ENCODE peak calls at places on chromosomes 3 and 15, in five cellular contexts. One of them, this sample, is unnamed. For H3K36me3, the result is how much of the 10 kb centered on the place peaks cover.

GRCh38 chr3:120780977-120781376 is 38.4 kb downstream of the GTF2E1 start:
- DNase-seq in Caco-2: no peak
- DNase-seq in pancreas: no peak
- DNase-seq in heart right ventricle: no peak
- DNase-seq in body of pancreas: no peak
- DNase-seq in this sample: no peak

GRCh38 chr3:155504682-155505081 is 211.2 kb upstream of the STRIT1 start:
- DNase-seq in Caco-2: no peak
- DNase-seq in pancreas: no peak
- DNase-seq in heart right ventricle: no peak
- DNase-seq in body of pancreas: peak
- DNase-seq in this sample: no peak

GRCh38 chr3:175737646-175738572 is 878.8 kb downstream of the NAALADL2 start:
- DNase-seq in Caco-2: no peak
- DNase-seq in pancreas: no peak
- DNase-seq in heart right ventricle: no peak
- DNase-seq in body of pancreas: no peak
- DNase-seq in this sample: no peak

GRCh38 chr3:120555661-120556509 is 40.3 kb upstream of the NDUFB4 start:
- DNase-seq in Caco-2: no peak
- DNase-seq in pancreas: peak
- DNase-seq in heart right ventricle: peak
- DNase-seq in body of pancreas: peak
- DNase-seq in this sample: peak

GRCh38 chr3:134211797-134212196 is 38.9 kb downstream of the RYK start:
- DNase-seq in Caco-2: peak
- DNase-seq in pancreas: no peak
- DNase-seq in heart right ventricle: peak
- DNase-seq in body of pancreas: peak
- DNase-seq in this sample: peak

GRCh38 chr15:98785796-98786581 is 137.7 kb downstream of the IGF1R start:
- DNase-seq in Caco-2: no peak
- DNase-seq in pancreas: no peak
- DNase-seq in heart right ventricle: no peak
- DNase-seq in body of pancreas: no peak
- DNase-seq in this sample: peak

GRCh38 chr3:57026918-57027317 is 33.5 kb upstream of the SPATA12 start:
- DNase-seq in Caco-2: no peak
- DNase-seq in pancreas: peak
- DNase-seq in heart right ventricle: no peak
- DNase-seq in body of pancreas: peak
- DNase-seq in this sample: no peak

GRCh38 chr15:92109485-92109884 is 256.0 kb downstream of the SLCO3A1 start:
- DNase-seq in Caco-2: no peak
- DNase-seq in pancreas: no peak
- DNase-seq in heart right ventricle: no peak
- DNase-seq in body of pancreas: no peak
- DNase-seq in this sample: no peak

GRCh38 chr15:59222106-59222505 is 15.5 kb downstream of the LDHAL6B start:
- DNase-seq in Caco-2: no peak
- DNase-seq in pancreas: no peak
- DNase-seq in heart right ventricle: no peak
- DNase-seq in body of pancreas: no peak
- DNase-seq in this sample: no peak

GRCh38 chr3:43632269-43632733 is 10.5 kb upstream of the ANO10 start:
- DNase-seq in Caco-2: no peak
- DNase-seq in pancreas: no peak
- DNase-seq in heart right ventricle: no peak
- DNase-seq in body of pancreas: no peak
- DNase-seq in this sample: no peak

GRCh38 chr3:70150599-70150998 is 151.1 kb downstream of the SAMMSON start:
- DNase-seq in Caco-2: no peak
- DNase-seq in pancreas: no peak
- DNase-seq in heart right ventricle: no peak
- DNase-seq in body of pancreas: no peak
- DNase-seq in this sample: no peak

GRCh38 chr3:123100192-123100776 is 33.5 kb downstream of the PDIA5 start:
- DNase-seq in Caco-2: no peak
- DNase-seq in pancreas: no peak
- DNase-seq in heart right ventricle: no peak
- DNase-seq in body of pancreas: no peak
- DNase-seq in this sample: no peak

GRCh38 chr3:123102249-123102648 is 35.4 kb downstream of the PDIA5 start:
- DNase-seq in Caco-2: no peak
- DNase-seq in pancreas: no peak
- DNase-seq in heart right ventricle: no peak
- DNase-seq in body of pancreas: no peak
- DNase-seq in this sample: no peak

GRCh38 chr3:123104550-123104949 is 37.7 kb downstream of the PDIA5 start:
- DNase-seq in Caco-2: no peak
- DNase-seq in pancreas: no peak
- DNase-seq in heart right ventricle: no peak
- DNase-seq in body of pancreas: no peak
- DNase-seq in this sample: no peak

GRCh38 chr3:123105201-123106189 is 38.7 kb downstream of the PDIA5 start:
- DNase-seq in Caco-2: no peak
- DNase-seq in pancreas: no peak
- DNase-seq in heart right ventricle: no peak
- DNase-seq in body of pancreas: no peak
- DNase-seq in this sample: no peak

GRCh38 chr3:123102826-123103225 is 36.0 kb downstream of the PDIA5 start:
- DNase-seq in Caco-2: no peak
- DNase-seq in pancreas: no peak
- DNase-seq in heart right ventricle: no peak
- DNase-seq in body of pancreas: no peak
- DNase-seq in this sample: no peak
- H3K36me3 ChIP-seq in Caco-2: under half
- H3K36me3 ChIP-seq in pancreas: under half
- H3K36me3 ChIP-seq in heart right ventricle: under half
- H3K36me3 ChIP-seq in body of pancreas: under half
- H3K36me3 ChIP-seq in this sample: under half

DNA sequence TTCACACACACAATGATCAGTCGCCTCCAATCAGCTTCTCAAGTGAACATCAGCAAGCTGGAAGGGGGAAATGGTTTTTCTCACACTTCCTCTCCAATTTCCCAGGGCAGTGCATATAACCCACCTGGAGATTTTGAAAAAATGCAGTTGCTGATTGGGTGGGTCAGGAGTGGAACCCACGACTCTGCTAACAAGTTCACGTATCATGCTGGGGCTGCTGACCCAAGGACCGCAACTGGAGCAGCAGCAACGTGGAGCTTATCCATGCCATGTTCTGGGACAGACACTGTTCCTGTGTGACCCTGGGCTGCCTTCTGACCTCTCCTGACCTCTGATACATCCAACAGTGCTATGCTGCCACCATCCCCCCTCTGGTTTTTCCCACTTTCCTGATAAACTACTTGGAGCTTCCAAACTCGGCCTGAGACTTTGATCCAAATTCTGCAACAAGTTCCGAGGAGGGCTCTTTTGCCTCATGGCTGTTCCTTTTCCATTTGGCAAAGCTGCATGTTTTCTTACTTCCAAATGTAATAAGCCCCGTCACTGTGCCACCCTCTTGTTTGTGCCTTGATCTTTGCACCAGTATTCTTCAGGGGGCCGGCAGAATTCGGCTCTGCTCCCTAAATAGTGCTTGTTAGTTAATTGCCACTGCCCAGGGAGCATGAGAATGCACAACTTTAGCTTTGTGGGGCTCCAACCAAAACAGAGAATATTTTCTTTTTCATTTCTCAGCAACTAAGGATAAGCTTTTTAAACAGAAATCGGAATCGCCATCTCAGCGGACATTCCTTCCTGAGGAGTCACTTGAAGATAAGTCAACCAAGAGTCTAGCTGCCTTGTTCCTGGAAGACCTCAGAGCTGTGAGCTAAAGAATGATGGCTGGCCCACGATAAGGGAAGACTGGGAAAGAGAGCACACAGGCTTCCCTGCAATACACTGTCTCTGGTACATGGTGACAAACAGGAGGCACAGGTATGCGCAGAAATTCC is 106.3 kb downstream of the LRIG1 start:
- DNase-seq in Caco-2: no peak
- DNase-seq in pancreas: no peak
- DNase-seq in heart right ventricle: no peak
- DNase-seq in body of pancreas: no peak
- DNase-seq in this sample: no peak
- H3K36me3 ChIP-seq in Caco-2: under half
- H3K36me3 ChIP-seq in pancreas: half or more
- H3K36me3 ChIP-seq in heart right ventricle: under half
- H3K36me3 ChIP-seq in body of pancreas: under half
- H3K36me3 ChIP-seq in this sample: under half

DNA sequence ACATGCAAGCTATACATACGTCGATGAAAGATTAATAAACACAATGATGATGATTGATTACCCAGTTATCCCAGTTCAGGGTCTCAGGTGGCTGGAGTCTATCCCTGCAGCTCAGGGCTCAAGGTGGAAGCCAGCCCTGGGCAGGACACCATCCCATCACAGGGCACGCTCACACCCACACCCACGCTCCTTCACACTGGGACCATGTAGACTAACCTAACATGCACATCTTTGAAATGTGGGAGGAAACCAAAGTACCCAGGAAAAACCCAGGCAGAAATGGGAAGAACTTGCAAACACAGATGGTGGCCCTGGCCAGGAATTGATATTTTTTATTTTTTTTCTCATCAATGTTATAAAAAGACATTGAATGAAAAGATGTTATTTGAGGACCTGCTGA is 151.4 kb upstream of the MCTP2 start:
- DNase-seq in Caco-2: no peak
- DNase-seq in pancreas: no peak
- DNase-seq in heart right ventricle: no peak
- DNase-seq in body of pancreas: no peak
- DNase-seq in this sample: no peak
- H3K36me3 ChIP-seq in Caco-2: under half
- H3K36me3 ChIP-seq in pancreas: under half
- H3K36me3 ChIP-seq in heart right ventricle: under half
- H3K36me3 ChIP-seq in body of pancreas: under half
- H3K36me3 ChIP-seq in this sample: under half

DNA sequence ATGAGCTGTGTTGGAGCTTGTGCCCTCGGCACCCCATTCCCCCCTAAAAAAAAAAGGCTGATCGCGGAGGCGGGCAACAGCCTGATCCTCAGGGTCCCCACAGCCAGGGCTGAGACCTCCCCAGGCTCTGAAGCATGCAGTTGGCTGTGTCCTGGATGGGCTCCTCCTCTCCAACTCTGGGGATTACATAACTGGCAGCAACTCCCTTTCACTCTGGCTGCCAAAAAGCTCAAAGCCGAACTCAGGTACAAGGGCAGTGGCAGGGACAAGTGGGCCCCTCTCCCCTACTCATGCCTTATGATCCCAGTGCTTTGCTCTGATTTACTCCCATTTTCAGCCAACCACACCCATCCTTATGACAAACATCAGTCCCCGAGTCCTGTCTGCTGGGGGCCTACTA is 18.3 kb downstream of the TPRA1 start:
- DNase-seq in Caco-2: no peak
- DNase-seq in pancreas: no peak
- DNase-seq in heart right ventricle: no peak
- DNase-seq in body of pancreas: no peak
- DNase-seq in this sample: no peak
- H3K36me3 ChIP-seq in Caco-2: under half
- H3K36me3 ChIP-seq in pancreas: under half
- H3K36me3 ChIP-seq in heart right ventricle: under half
- H3K36me3 ChIP-seq in body of pancreas: under half
- H3K36me3 ChIP-seq in this sample: under half

GRCh38 chr15:48458876-48459275 is 127.6 kb downstream of the DUT start:
- DNase-seq in Caco-2: no peak
- DNase-seq in pancreas: no peak
- DNase-seq in heart right ventricle: no peak
- DNase-seq in body of pancreas: no peak
- DNase-seq in this sample: no peak
- H3K36me3 ChIP-seq in Caco-2: under half
- H3K36me3 ChIP-seq in pancreas: under half
- H3K36me3 ChIP-seq in heart right ventricle: under half
- H3K36me3 ChIP-seq in body of pancreas: under half
- H3K36me3 ChIP-seq in this sample: under half

GRCh38 chr3:16503191-16503776 is 10.2 kb downstream of the RFTN1 start:
- DNase-seq in Caco-2: no peak
- DNase-seq in pancreas: no peak
- DNase-seq in heart right ventricle: no peak
- DNase-seq in body of pancreas: no peak
- DNase-seq in this sample: no peak
- H3K36me3 ChIP-seq in Caco-2: under half
- H3K36me3 ChIP-seq in pancreas: under half
- H3K36me3 ChIP-seq in heart right ventricle: under half
- H3K36me3 ChIP-seq in body of pancreas: under half
- H3K36me3 ChIP-seq in this sample: under half

GRCh38 chr3:128879991-128880390 is 571 bp downstream of the ACAD9 start:
- DNase-seq in Caco-2: no peak
- DNase-seq in pancreas: no peak
- DNase-seq in heart right ventricle: no peak
- DNase-seq in body of pancreas: no peak
- DNase-seq in this sample: no peak

GRCh38 chr3:128879125-128879969 is at the start of gene ACAD9:
- DNase-seq in Caco-2: peak
- DNase-seq in pancreas: peak
- DNase-seq in heart right ventricle: peak
- DNase-seq in body of pancreas: peak
- DNase-seq in this sample: peak

GRCh38 chr3:128881576-128881975 is 2.2 kb downstream of the ACAD9 start:
- DNase-seq in Caco-2: no peak
- DNase-seq in pancreas: no peak
- DNase-seq in heart right ventricle: no peak
- DNase-seq in body of pancreas: no peak
- DNase-seq in this sample: no peak

GRCh38 chr3:128884992-128885391 is 5.6 kb downstream of the ACAD9 start:
- DNase-seq in Caco-2: no peak
- DNase-seq in pancreas: no peak
- DNase-seq in heart right ventricle: no peak
- DNase-seq in body of pancreas: no peak
- DNase-seq in this sample: no peak

DNA sequence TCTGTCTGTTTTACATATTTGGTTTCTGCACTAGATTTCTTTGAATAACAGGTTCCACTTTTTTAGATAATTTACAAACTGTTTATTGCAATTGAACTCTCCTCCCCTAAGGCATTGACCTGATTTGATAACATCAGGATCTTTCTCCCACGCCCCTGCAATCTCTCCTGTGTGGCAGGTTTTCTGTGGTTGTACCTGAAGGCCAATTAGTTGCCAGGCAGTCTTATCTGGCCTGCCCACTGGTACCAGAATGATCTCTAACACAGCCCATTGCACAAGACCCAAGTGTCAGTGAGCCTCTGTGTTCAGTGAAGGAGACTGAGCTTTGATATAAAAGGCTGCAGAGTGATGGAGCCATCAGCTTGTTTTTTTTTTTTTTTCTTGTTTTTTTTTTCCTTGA is 3.3 kb downstream of the ACAD9 start:
- DNase-seq in Caco-2: no peak
- DNase-seq in pancreas: no peak
- DNase-seq in heart right ventricle: no peak
- DNase-seq in body of pancreas: no peak
- DNase-seq in this sample: peak
- H3K36me3 ChIP-seq in Caco-2: under half
- H3K36me3 ChIP-seq in pancreas: under half
- H3K36me3 ChIP-seq in heart right ventricle: under half
- H3K36me3 ChIP-seq in body of pancreas: under half
- H3K36me3 ChIP-seq in this sample: under half

GRCh38 chr3:31589228-31589627 is 56.5 kb downstream of the STT3B start:
- DNase-seq in Caco-2: no peak
- DNase-seq in pancreas: no peak
- DNase-seq in heart right ventricle: no peak
- DNase-seq in body of pancreas: no peak
- DNase-seq in this sample: no peak
- H3K36me3 ChIP-seq in Caco-2: under half
- H3K36me3 ChIP-seq in pancreas: under half
- H3K36me3 ChIP-seq in heart right ventricle: under half
- H3K36me3 ChIP-seq in body of pancreas: under half
- H3K36me3 ChIP-seq in this sample: under half

This sample was measured in small intestine.